ENCODE peak calls at places on chromosomes 13 and 19, in ten cellular contexts. M, D, Z, E, H, C, F, T, V and U are unnamed samples.

GRCh38 chr19:17205237-17206140 is 9.7 kb upstream of the USE1 start:
- DNase-seq in M (no peak), D (no peak), Z (peak), E (peak), H (peak), C (no peak), F (peak), T (peak), V (peak), U (peak)

GRCh38 chr13:36163303-36163702 is 32.1 kb upstream of the DCLK1 start:
- DNase-seq in M (no peak), D (no peak), Z (no peak), E (no peak), H (no peak), C (no peak), F (no peak), T (no peak), V (no peak), U (no peak)

GRCh38 chr19:19554074-19555023 is 16.3 kb downstream of the CILP2 start:
- DNase-seq in M (no peak), D (no peak), Z (peak), E (peak), H (peak), C (no peak), F (no peak), T (peak), V (no peak), U (peak)

GRCh38 chr19:3136684-3137055 is 837 bp downstream of the GNA15 start:
- DNase-seq in M (no peak), D (no peak), Z (no peak), E (no peak), H (no peak), C (no peak), F (peak), T (no peak), V (no peak), U (no peak)

GRCh38 chr19:5536337-5536894 is 31.3 kb downstream of the TINCR start:
- DNase-seq in M (no peak), D (no peak), Z (no peak), E (peak), H (no peak), C (no peak), F (no peak), T (no peak), V (no peak), U (no peak)

GRCh38 chr19:6226444-6227155 is 53.2 kb downstream of the MLLT1 start:
- DNase-seq in M (no peak), D (no peak), Z (no peak), E (no peak), H (no peak), C (no peak), F (no peak), T (no peak), V (no peak), U (no peak)

GRCh38 chr19:32068805-32069204 is 276.6 kb upstream of the ZNF507 start:
- DNase-seq in M (no peak), D (no peak), Z (no peak), E (no peak), H (no peak), C (no peak), F (no peak), T (no peak), V (no peak), U (no peak)

GRCh38 chr19:6773323-6773931 is 919 bp downstream of the VAV1 start:
- DNase-seq in M (no peak), D (no peak), Z (peak), E (no peak), H (no peak), C (no peak), F (no peak), T (peak), V (no peak), U (peak)

GRCh38 chr19:35164418-35164817 is 9.9 kb downstream of the FXYD5 start:
- DNase-seq in M (no peak), D (no peak), Z (no peak), E (no peak), H (no peak), C (no peak), F (peak), T (no peak), V (no peak), U (no peak)

GRCh38 chr19:1923319-1923718 is 17.7 kb upstream of the CSNK1G2 start:
- DNase-seq in M (no peak), D (no peak), Z (no peak), E (no peak), H (no peak), C (no peak), F (no peak), T (peak), V (no peak), U (no peak)

GRCh38 chr13:31240921-31241320 is 41.1 kb downstream of the B3GLCT start:
- DNase-seq in M (no peak), D (no peak), Z (no peak), E (no peak), H (no peak), C (no peak), F (no peak), T (no peak), V (no peak), U (no peak)